ENCODE peak calls at places on chromosomes 11 and 22, in four cellular contexts. M, T, W and X are unnamed samples.

GRCh38 chr22:32200752-32201151 is 4.1 kb downstream of the RFPL2 start:
- DNase-seq in M (no peak), T (no peak), W (no peak), X (peak)

GRCh38 chr11:76604652-76605241 is 65.8 kb downstream of the LRRC32 start:
- DNase-seq in M (no peak), T (peak), W (peak), X (peak)

GRCh38 chr11:2467695-2468055 is 22.9 kb downstream of the KCNQ1 start:
- DNase-seq in M (no peak), T (no peak), W (no peak), X (no peak)

GRCh38 chr11:47468598-47469214 is 19.8 kb upstream of the RAPSN start:
- DNase-seq in M (no peak), T (no peak), W (no peak), X (no peak)

GRCh38 chr22:49934144-49934890 is 15.9 kb downstream of the CRELD2 start:
- DNase-seq in M (peak), T (peak), W (peak), X (no peak)

GRCh38 chr11:132962026-132962425 is 570.3 kb downstream of the OPCML start:
- DNase-seq in M (no peak), T (no peak), W (no peak), X (no peak)

GRCh38 chr22:44671742-44672141 is 30.3 kb upstream of the PRR5 start:
- DNase-seq in M (no peak), T (no peak), W (no peak), X (peak)

GRCh38 chr11:68340784-68341556 is 28.6 kb downstream of the LRP5 start:
- DNase-seq in M (no peak), T (no peak), W (no peak), X (peak)

GRCh38 chr11:47267858-47268257 is 2.1 kb upstream of the MADD start:
- DNase-seq in M (no peak), T (no peak), W (no peak), X (no peak)

GRCh38 chr22:37454857-37455686 is 27.8 kb upstream of the ELFN2 start:
- DNase-seq in M (no peak), T (no peak), W (no peak), X (no peak)

GRCh38 chr22:50250249-50250554 is 863 bp downstream of the HDAC10 start:
- DNase-seq in M (no peak), T (peak), W (no peak), X (no peak)

GRCh38 chr11:1890856-1891830 is 552 bp downstream of the PRR33 start:
- DNase-seq in M (no peak), T (peak), W (peak), X (peak)

GRCh38 chr11:132496341-132496740 is 1036.0 kb downstream of the OPCML start:
- DNase-seq in M (no peak), T (no peak), W (no peak), X (peak)

GRCh38 chr11:57604289-57605010 is 7.0 kb downstream of the SERPING1 start:
- DNase-seq in M (no peak), T (no peak), W (no peak), X (no peak)

GRCh38 chr11:75063732-75064314 is 32.9 kb downstream of the OR2AT4 start:
- DNase-seq in M (no peak), T (no peak), W (no peak), X (no peak)

GRCh38 chr11:66259225-66259624 is 9.2 kb upstream of the RAB1B start:
- DNase-seq in M (no peak), T (no peak), W (no peak), X (no peak)

GRCh38 chr22:46065733-46066454 is 84.4 kb upstream of the PPARA start:
- DNase-seq in M (no peak), T (no peak), W (no peak), X (no peak)

GRCh38 chr11:108117746-108118371 is 3.5 kb upstream of the ACAT1 start:
- DNase-seq in M (no peak), T (no peak), W (no peak), X (peak)

GRCh38 chr11:128848815-128849455 is 18.2 kb downstream of the KCNJ1 start:
- DNase-seq in M (peak), T (peak), W (peak), X (peak)

GRCh38 chr11:121336279-121336947 is 43.8 kb downstream of the SC5D start:
- DNase-seq in M (no peak), T (no peak), W (no peak), X (no peak)

GRCh38 chr11:66457826-66458225 is 8.9 kb upstream of the PELI3 start:
- DNase-seq in M (no peak), T (no peak), W (no peak), X (no peak)

GRCh38 chr11:46120711-46121327 is 435 bp downstream of the PHF21A start:
- DNase-seq in M (no peak), T (no peak), W (peak), X (peak)

GRCh38 chr11:47932544-47932943 is 47.8 kb upstream of the PTPRJ start:
- DNase-seq in M (no peak), T (no peak), W (no peak), X (peak)

GRCh38 chr22:37631448-37632173 is 7.9 kb upstream of the SH3BP1 start:
- DNase-seq in M (no peak), T (no peak), W (no peak), X (peak)

GRCh38 chr11:65778901-65779668 is 1.7 kb downstream of the AP5B1 start:
- DNase-seq in M (no peak), T (peak), W (no peak), X (peak)

GRCh38 chr22:19473578-19473977 is 5.4 kb downstream of the UFD1 start:
- DNase-seq in M (no peak), T (no peak), W (no peak), X (no peak)

GRCh38 chr11:110565344-110565684 is 135.6 kb downstream of the FDX1 start:
- DNase-seq in M (no peak), T (no peak), W (no peak), X (peak)

GRCh38 chr11:66886317-66886588 is 29.4 kb downstream of the LRFN4 start:
- DNase-seq in M (no peak), T (no peak), W (no peak), X (peak)

GRCh38 chr22:38923463-38924196 is 33.8 kb upstream of the APOBEC3A start:
- DNase-seq in M (no peak), T (peak), W (peak), X (peak)

GRCh38 chr11:102226702-102227101 is 90.6 kb upstream of the BIRC3 start:
- DNase-seq in M (no peak), T (no peak), W (no peak), X (peak)

GRCh38 chr11:126007263-126007662 is 55.4 kb downstream of the CDON start:
- DNase-seq in M (no peak), T (no peak), W (no peak), X (no peak)

GRCh38 chr11:10461276-10461790 is 6.3 kb downstream of the AMPD3 start:
- DNase-seq in M (no peak), T (no peak), W (no peak), X (no peak)

GRCh38 chr22:30876221-30876751 is 92.3 kb downstream of the MORC2 start:
- DNase-seq in M (no peak), T (peak), W (no peak), X (peak)

GRCh38 chr11:123481647-123482046 is 51.6 kb downstream of the GRAMD1B start:
- DNase-seq in M (no peak), T (no peak), W (no peak), X (no peak)

GRCh38 chr11:123477205-123477907 is 47.3 kb downstream of the GRAMD1B start:
- DNase-seq in M (no peak), T (no peak), W (no peak), X (no peak)

GRCh38 chr11:123480290-123480815 is 50.3 kb downstream of the GRAMD1B start:
- DNase-seq in M (no peak), T (no peak), W (no peak), X (no peak)

GRCh38 chr11:123478352-123478986 is 48.4 kb downstream of the GRAMD1B start:
- DNase-seq in M (peak), T (peak), W (peak), X (peak)

GRCh38 chr11:123479048-123479837 is 49.2 kb downstream of the GRAMD1B start:
- DNase-seq in M (no peak), T (no peak), W (no peak), X (peak)
- H3K4me3 ChIP-seq in M (no peak), T (no peak), W (no peak), X (no peak)

GRCh38 chr22:22865311-22866072 is 22.1 kb upstream of the IGLL5 start:
- DNase-seq in M (no peak), T (no peak), W (no peak), X (no peak)
- H3K4me3 ChIP-seq in M (no peak), T (no peak), W (no peak), X (no peak)

DNA sequence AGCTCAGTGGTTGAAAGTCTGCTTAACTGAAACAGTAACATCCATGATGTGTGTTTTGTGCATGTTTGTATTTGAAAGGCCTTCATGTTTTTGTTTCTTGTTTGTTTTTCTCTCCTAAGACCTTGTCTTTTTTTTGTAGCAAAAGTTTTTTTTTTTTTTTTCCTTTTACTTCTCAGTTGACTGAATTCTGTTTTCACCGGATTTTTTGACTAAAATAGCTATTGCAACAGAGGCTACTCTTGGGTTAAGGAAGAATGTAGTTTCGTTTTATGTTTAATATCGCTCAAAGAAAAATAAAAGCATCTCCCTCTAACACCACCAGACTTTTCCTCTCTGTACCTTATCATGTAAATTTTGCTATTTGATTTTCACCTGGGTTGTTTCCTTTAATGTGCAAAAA is 15.1 kb downstream of the APOL6 start:
- DNase-seq in M (no peak), T (no peak), W (no peak), X (no peak)
- H3K4me3 ChIP-seq in M (no peak), T (no peak), W (no peak), X (peak)

GRCh38 chr11:33874910-33875490 is 16.9 kb downstream of the LMO2 start:
- DNase-seq in M (no peak), T (no peak), W (no peak), X (no peak)
- H3K4me3 ChIP-seq in M (no peak), T (no peak), W (no peak), X (no peak)